ENCODE peak calls at places on chromosome 1, in five cellular contexts. Z is stomach, A is iPS DF 6.9, X is tibial artery, V is mesenchymal stem cell. D is an unnamed sample. For H3K4me1 and H3K27me3, the result is how much of the 10 kb centered on the place peaks cover.

GRCh38 chr1:244846653-244847052 is 11.2 kb downstream of the COX20 start:
- DNase-seq in V (no peak), Z (no peak), X (no peak), A (no peak), D (no peak)

GRCh38 chr1:38644092-38644491 is 215.5 kb downstream of the RRAGC start:
- DNase-seq in V (no peak), Z (no peak), A (no peak), X (no peak), D (no peak)

GRCh38 chr1:60697204-60697994 is 385.0 kb upstream of the NFIA start:
- DNase-seq in Z (no peak), A (no peak), X (no peak), V (no peak), D (no peak)

GRCh38 chr1:150567717-150568561 is 11.5 kb downstream of the MCL1 start:
- DNase-seq in X (peak), V (peak), A (peak), Z (peak), D (peak)

GRCh38 chr1:172682812-172683211 is 23.9 kb downstream of the FASLG start:
- DNase-seq in V (no peak), X (no peak), Z (no peak), A (no peak), D (no peak)

GRCh38 chr1:68963353-68963752 is 466.5 kb upstream of the DEPDC1 start:
- DNase-seq in Z (no peak), X (no peak), A (no peak), V (no peak), D (no peak)

GRCh38 chr1:84510668-84511067 is 4.3 kb upstream of the GNG5 start:
- DNase-seq in Z (no peak), X (no peak), V (no peak), A (no peak), D (no peak)

GRCh38 chr1:35748326-35748725 is 21.5 kb downstream of the CLSPN start:
- DNase-seq in A (no peak), V (peak), X (no peak), Z (no peak), D (no peak)

GRCh38 chr1:4425892-4426291 is 228.5 kb upstream of the AJAP1 start:
- DNase-seq in A (no peak), X (no peak), V (no peak), Z (no peak), D (no peak)

GRCh38 chr1:94096797-94097549 is 24.0 kb downstream of the ABCA4 start:
- DNase-seq in X (peak), V (peak), Z (no peak), A (no peak), D (peak)

GRCh38 chr1:234918216-234918841 is 210.3 kb downstream of the TOMM20 start:
- DNase-seq in X (no peak), Z (peak), V (no peak), A (no peak), D (no peak)

GRCh38 chr1:173900992-173901391 is 16.1 kb downstream of the SERPINC1 start:
- DNase-seq in X (no peak), Z (no peak), V (no peak), A (no peak), D (no peak)

GRCh38 chr1:213330281-213330680 is 279.2 kb downstream of the RPS6KC1 start:
- DNase-seq in A (no peak), V (no peak), Z (no peak), X (no peak), D (no peak)

GRCh38 chr1:10459185-10459584 is 9.4 kb downstream of the CORT start:
- DNase-seq in A (no peak), V (peak), X (no peak), Z (no peak), D (no peak)

GRCh38 chr1:20194770-20195463 is 8.6 kb upstream of the PLA2G2C start:
- DNase-seq in X (peak), V (peak), Z (peak), A (no peak), D (peak)

GRCh38 chr1:209809601-209810000 is 3.7 kb upstream of the IRF6 start:
- DNase-seq in A (no peak), Z (no peak), X (no peak), V (no peak), D (peak)

GRCh38 chr1:159936284-159936904 is 9.0 kb downstream of the IGSF9 start:
- DNase-seq in V (peak), A (no peak), X (peak), Z (peak), D (peak)

GRCh38 chr1:155085504-155086181 is 7.0 kb downstream of the EFNA3 start:
- DNase-seq in V (peak), Z (peak), A (no peak), X (peak), D (peak)

GRCh38 chr1:39046811-39047210 is 20.7 kb downstream of the NDUFS5 start:
- DNase-seq in Z (no peak), A (no peak), X (no peak), V (no peak), D (no peak)

GRCh38 chr1:246728311-246728710 is 4.1 kb downstream of the SCCPDH start:
- DNase-seq in V (peak), X (no peak), Z (no peak), A (no peak), D (no peak)

GRCh38 chr1:183159960-183160359 is 26.1 kb upstream of the LAMC2 start:
- DNase-seq in X (no peak), A (no peak), V (no peak), Z (peak), D (no peak)

GRCh38 chr1:152933196-152933595 is 13.8 kb upstream of the SPRR5 start:
- DNase-seq in A (no peak), V (no peak), X (no peak), Z (no peak), D (no peak)

DNA sequence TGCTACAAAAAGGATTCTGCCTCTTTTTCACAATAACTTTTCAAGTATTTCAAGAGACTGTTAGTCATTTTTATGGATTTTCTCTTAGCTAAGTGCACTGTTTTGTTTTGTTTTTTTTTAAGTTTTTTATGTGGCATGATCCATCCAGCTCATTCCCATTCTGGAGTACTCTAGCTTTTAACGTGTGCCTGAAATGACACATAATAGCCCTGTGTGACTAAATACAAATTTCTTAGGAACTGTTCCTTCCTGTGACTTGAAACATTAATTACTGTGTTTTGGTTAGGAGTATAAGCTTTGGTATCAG is 143.9 kb downstream of the HS2ST1 start:
- DNase-seq in V (no peak), A (no peak), Z (no peak), X (no peak), D (no peak)
- H3K4me3 ChIP-seq in V (no peak), A (no peak), Z (no peak), X (peak), D (no peak)

GRCh38 chr1:42951588-42951987 is 7.1 kb downstream of the SLC2A1 start:
- DNase-seq in V (no peak), X (no peak), A (no peak), Z (no peak), D (no peak)
- H3K4me1 ChIP-seq in V (half or more), X (under half), A (under half), Z (half or more), D (under half)

GRCh38 chr1:207959995-207960745 is 49.2 kb upstream of the CD34 start:
- DNase-seq in A (no peak), X (no peak), Z (no peak), V (no peak), D (no peak)

GRCh38 chr1:207962716-207963428 is 51.9 kb upstream of the CD34 start:
- DNase-seq in V (no peak), X (peak), A (peak), Z (peak), D (peak)

GRCh38 chr1:207956976-207957375 is 46.1 kb upstream of the CD34 start:
- DNase-seq in A (no peak), X (no peak), Z (no peak), V (no peak), D (no peak)

GRCh38 chr1:207959141-207959825 is 48.4 kb upstream of the CD34 start:
- DNase-seq in V (peak), Z (peak), X (peak), A (peak), D (peak)

DNA sequence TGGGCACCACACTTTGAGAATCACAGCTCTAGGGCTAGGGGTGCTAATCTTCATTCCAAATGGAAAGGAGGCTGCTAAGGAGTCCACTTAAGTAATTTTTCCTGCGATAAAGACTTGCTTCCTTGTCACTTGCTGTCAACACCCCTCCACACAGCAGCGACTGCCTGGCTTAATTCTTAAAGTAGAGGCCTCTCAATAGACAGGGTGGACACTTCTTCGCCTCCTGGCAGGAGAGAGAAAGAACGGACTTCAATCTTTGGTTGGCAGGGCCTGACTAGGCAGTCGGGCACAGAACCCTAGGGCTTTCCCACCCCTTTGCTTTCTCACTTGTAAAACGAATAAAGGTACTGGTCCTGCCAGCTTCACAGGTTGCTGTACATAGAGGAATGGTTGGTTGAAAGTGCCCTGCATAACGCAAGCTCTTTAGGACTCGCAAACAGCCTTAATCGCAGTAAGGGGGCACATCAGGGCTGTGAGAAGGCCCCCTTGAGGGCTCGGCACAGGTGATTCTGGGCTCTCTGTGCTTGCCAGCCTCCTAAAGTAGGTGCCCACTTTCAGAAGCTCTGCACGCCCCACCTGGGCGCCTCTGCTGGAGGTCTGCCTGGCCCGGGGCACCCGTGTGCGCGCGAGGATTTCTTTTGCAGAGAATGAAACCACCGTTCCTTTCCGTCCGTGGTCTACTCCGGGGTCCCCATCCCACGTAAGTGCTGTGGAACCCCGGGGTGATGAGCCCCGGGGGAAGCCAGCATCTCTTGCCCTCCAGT is 47.6 kb upstream of the CD34 start:
- DNase-seq in V (no peak), X (no peak), Z (no peak), A (no peak), D (no peak)
- H3K27me3 ChIP-seq in V (under half), X (under half), Z (under half), A (under half), D (under half)

GRCh38 chr1:7375329-7375728 is 395.8 kb upstream of the VAMP3 start:
- DNase-seq in V (no peak), Z (peak), A (no peak), X (no peak), D (no peak)

GRCh38 chr1:7375781-7376660 is 395.1 kb upstream of the VAMP3 start:
- DNase-seq in A (no peak), Z (peak), X (no peak), V (no peak), D (peak)

GRCh38 chr1:7374761-7375160 is 396.3 kb upstream of the VAMP3 start:
- DNase-seq in Z (peak), X (no peak), A (no peak), V (no peak), D (no peak)

GRCh38 chr1:7378346-7379130 is 392.6 kb upstream of the VAMP3 start:
- DNase-seq in Z (peak), A (no peak), V (no peak), X (no peak), D (peak)

GRCh38 chr1:7376676-7377075 is 394.4 kb upstream of the VAMP3 start:
- DNase-seq in Z (peak), V (no peak), A (no peak), X (no peak), D (peak)
- H3K4me3 ChIP-seq in Z (no peak), V (no peak), A (no peak), X (no peak), D (no peak)

DNA sequence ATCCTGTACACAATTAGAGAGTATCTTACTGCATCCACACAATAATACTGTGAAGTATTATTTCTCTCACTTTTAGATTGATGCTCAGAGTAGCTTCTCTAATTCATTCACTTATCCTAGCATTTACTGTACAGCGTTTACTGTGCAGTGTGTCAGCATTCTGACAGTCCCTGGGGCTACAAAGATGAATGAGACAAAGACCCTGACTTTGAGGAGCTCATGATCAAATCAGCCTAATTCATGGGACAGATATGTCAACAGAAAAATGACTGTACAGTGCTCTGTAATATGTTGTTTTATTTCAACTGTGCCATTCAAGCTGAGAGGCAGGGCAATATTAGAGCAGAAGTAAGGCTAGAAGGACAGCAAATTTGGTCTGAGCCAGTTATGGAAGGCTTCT is 152.5 kb downstream of the ZNF648 start:
- DNase-seq in A (no peak), Z (no peak), X (no peak), V (no peak), D (no peak)
- H3K4me1 ChIP-seq in A (under half), Z (under half), X (under half), V (under half), D (under half)

DNA sequence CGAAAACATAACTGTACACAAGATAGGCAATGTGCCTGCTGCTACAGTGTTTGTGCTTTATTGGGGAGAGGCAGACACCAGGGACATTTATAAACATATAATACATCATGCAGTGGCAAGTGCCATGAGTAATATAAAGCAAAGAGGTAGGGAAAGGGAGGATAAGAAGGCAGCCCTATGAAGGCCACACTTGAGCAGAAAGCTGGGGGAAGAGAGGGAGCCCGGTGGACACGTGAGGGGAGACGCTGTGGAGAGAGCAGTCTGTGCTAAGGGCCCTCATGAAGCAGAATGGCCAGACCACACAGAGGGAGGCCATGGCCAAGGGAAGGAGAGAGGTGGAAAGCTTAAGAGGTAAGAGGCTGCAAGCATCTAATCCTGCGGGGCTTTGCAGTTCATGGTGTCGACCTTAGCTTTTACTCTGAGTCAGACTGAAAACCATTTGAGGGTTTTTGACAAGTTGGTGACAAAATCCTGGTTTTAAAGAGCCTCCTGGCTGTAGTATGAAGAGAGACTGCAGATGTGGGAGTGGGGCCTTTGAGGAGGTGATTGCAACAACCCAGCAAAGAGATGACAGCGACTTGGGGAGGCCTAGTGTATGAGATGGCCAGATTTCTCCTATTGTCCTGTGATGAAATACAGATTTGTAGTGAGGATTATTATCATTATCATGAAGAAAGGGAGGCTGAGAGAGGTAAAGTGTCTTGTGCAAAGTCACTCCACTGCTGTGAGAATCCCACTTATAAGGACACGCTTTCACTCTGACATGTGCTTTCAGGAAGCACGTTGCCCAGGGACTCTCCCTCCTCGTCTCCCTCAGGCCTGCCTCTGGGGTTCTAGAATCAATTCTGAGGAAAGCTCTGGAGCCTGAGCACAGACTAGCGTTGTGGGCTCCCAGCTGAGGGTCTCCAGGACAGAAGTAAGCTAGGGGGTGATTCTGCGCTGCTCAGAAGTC is 192.9 kb downstream of the RHOU start:
- DNase-seq in Z (no peak), X (no peak), V (peak), A (no peak), D (no peak)
- H3K27me3 ChIP-seq in Z (under half), X (under half), V (under half), A (under half), D (under half)